ENCODE peak calls at places on chromosomes 12 and 14, in ten cellular contexts. P, R, C, K, A, B, S, V, D and F are unnamed samples.

GRCh38 chr12:118981285-118982201 is at the start of gene SRRM4:
- DNase-seq in R (peak; percentile 72), B (peak; percentile 4), S (no peak), V (no peak), D (no peak), A (no peak), K (no peak), P (no peak), C (no peak), F (peak; percentile 90)

GRCh38 chr12:103645202-103645601 is 58.1 kb downstream of the STAB2 start:
- DNase-seq in A (no peak), K (no peak), C (no peak), P (peak; percentile 14), V (no peak), R (no peak), D (no peak), S (no peak), B (no peak), F (no peak)

GRCh38 chr14:59564356-59564755 is 12.3 kb downstream of the CCDC175 start:
- DNase-seq in B (no peak), S (no peak), P (no peak), V (no peak), A (no peak), D (no peak), K (no peak), C (no peak), R (no peak), F (no peak)

GRCh38 chr14:29868000-29868399 is 59.6 kb downstream of the PRKD1 start:
- DNase-seq in V (no peak), C (no peak), D (no peak), P (no peak), R (no peak), A (no peak), K (no peak), S (no peak), B (no peak), F (no peak)

GRCh38 chr12:56687225-56688128 is 607 bp downstream of the PTGES3 start:
- DNase-seq in P (no peak), S (peak; percentile 38), C (peak; percentile 70), V (peak; percentile 31), A (no peak), D (peak; percentile 56), R (no peak), B (peak; percentile 69), K (peak; percentile 81), F (no peak)

GRCh38 chr12:40010899-40011774 is 94.7 kb downstream of the SLC2A13 start:
- DNase-seq in D (peak; percentile 64), K (peak; percentile 77), C (peak; percentile 24), P (peak; percentile 46), S (peak; percentile 38), V (peak; percentile 23), A (no peak), R (no peak), B (peak; percentile 70), F (peak; percentile 57)

GRCh38 chr14:104749111-104749649 is 3.8 kb upstream of the SIVA1 start:
- DNase-seq in R (no peak), D (no peak), P (peak; percentile 67), A (no peak), C (no peak), S (no peak), B (no peak), V (no peak), K (peak; percentile 45), F (no peak)

GRCh38 chr12:130334937-130335336 is 2.8 kb upstream of the PIWIL1 start:
- DNase-seq in R (no peak), B (no peak), V (no peak), P (no peak), S (no peak), K (no peak), D (no peak), C (no peak), A (no peak), F (no peak)

GRCh38 chr14:20386276-20386855 is 26.9 kb downstream of the TEP1 start:
- DNase-seq in V (no peak), K (no peak), B (no peak), P (no peak), C (no peak), R (peak; percentile 80), S (no peak), A (no peak), D (no peak), F (no peak)

GRCh38 chr12:110585231-110585799 is 2.2 kb upstream of the PPTC7 start:
- DNase-seq in V (no peak), B (peak; percentile 76), D (peak; percentile 39), R (no peak), A (no peak), K (no peak), S (no peak), C (no peak), P (peak; percentile 41), F (no peak)